ENCODE peak calls at places on chromosomes 6 and 20, in four cellular contexts. One of them, this sample, is unnamed.

GRCh38 chr6:153790048-153790447 is 249.0 kb upstream of the OPRM1 start:
- DNase-seq in HT1080: peak
- DNase-seq in CD8-positive, alpha-beta T cell: no peak
- DNase-seq in activated CD4-positive, alpha-beta T cell treated with anti-CD3 and anti-CD28 coated beads for 24 hours: no peak
- DNase-seq in this sample: peak

GRCh38 chr6:56947931-56948330 is 7.0 kb upstream of the BEND6 start:
- DNase-seq in HT1080: no peak
- DNase-seq in CD8-positive, alpha-beta T cell: no peak
- DNase-seq in activated CD4-positive, alpha-beta T cell treated with anti-CD3 and anti-CD28 coated beads for 24 hours: no peak
- DNase-seq in this sample: no peak

GRCh38 chr6:152575621-152576150 is 61.5 kb downstream of the SYNE1 start:
- DNase-seq in HT1080: no peak
- DNase-seq in CD8-positive, alpha-beta T cell: no peak
- DNase-seq in activated CD4-positive, alpha-beta T cell treated with anti-CD3 and anti-CD28 coated beads for 24 hours: no peak
- DNase-seq in this sample: no peak

GRCh38 chr6:165653196-165653595 is 9.8 kb downstream of the PDE10A start:
- DNase-seq in HT1080: peak
- DNase-seq in CD8-positive, alpha-beta T cell: no peak
- DNase-seq in activated CD4-positive, alpha-beta T cell treated with anti-CD3 and anti-CD28 coated beads for 24 hours: no peak
- DNase-seq in this sample: peak

GRCh38 chr6:163711071-163711470 is 296.6 kb downstream of the QKI start:
- DNase-seq in HT1080: no peak
- DNase-seq in CD8-positive, alpha-beta T cell: no peak
- DNase-seq in activated CD4-positive, alpha-beta T cell treated with anti-CD3 and anti-CD28 coated beads for 24 hours: no peak
- DNase-seq in this sample: no peak

GRCh38 chr20:19880256-19881079 is 122.4 kb downstream of the RIN2 start:
- DNase-seq in HT1080: peak
- DNase-seq in CD8-positive, alpha-beta T cell: no peak
- DNase-seq in activated CD4-positive, alpha-beta T cell treated with anti-CD3 and anti-CD28 coated beads for 24 hours: no peak
- DNase-seq in this sample: no peak

GRCh38 chr6:97947841-97948240 is 664.8 kb upstream of the MMS22L start:
- DNase-seq in HT1080: peak
- DNase-seq in CD8-positive, alpha-beta T cell: no peak
- DNase-seq in activated CD4-positive, alpha-beta T cell treated with anti-CD3 and anti-CD28 coated beads for 24 hours: no peak
- DNase-seq in this sample: peak

GRCh38 chr6:123901441-123901840 is 97.8 kb downstream of the NKAIN2 start:
- DNase-seq in HT1080: no peak
- DNase-seq in CD8-positive, alpha-beta T cell: no peak
- DNase-seq in activated CD4-positive, alpha-beta T cell treated with anti-CD3 and anti-CD28 coated beads for 24 hours: no peak
- DNase-seq in this sample: no peak

GRCh38 chr6:3561745-3562144 is 104.9 kb upstream of the SLC22A23 start:
- DNase-seq in HT1080: no peak
- DNase-seq in CD8-positive, alpha-beta T cell: no peak
- DNase-seq in activated CD4-positive, alpha-beta T cell treated with anti-CD3 and anti-CD28 coated beads for 24 hours: no peak
- DNase-seq in this sample: no peak

GRCh38 chr6:169885831-169886230 is 134.4 kb downstream of the ERMARD start:
- DNase-seq in HT1080: no peak
- DNase-seq in CD8-positive, alpha-beta T cell: no peak
- DNase-seq in activated CD4-positive, alpha-beta T cell treated with anti-CD3 and anti-CD28 coated beads for 24 hours: no peak
- DNase-seq in this sample: no peak

GRCh38 chr6:25499851-25500250 is 152.2 kb upstream of the SCGN start:
- DNase-seq in HT1080: no peak
- DNase-seq in CD8-positive, alpha-beta T cell: no peak
- DNase-seq in activated CD4-positive, alpha-beta T cell treated with anti-CD3 and anti-CD28 coated beads for 24 hours: no peak
- DNase-seq in this sample: no peak

GRCh38 chr6:130322673-130323268 is 43.0 kb upstream of the TMEM200A start:
- DNase-seq in HT1080: peak
- DNase-seq in CD8-positive, alpha-beta T cell: peak
- DNase-seq in activated CD4-positive, alpha-beta T cell treated with anti-CD3 and anti-CD28 coated beads for 24 hours: peak
- DNase-seq in this sample: no peak

GRCh38 chr6:158018851-158019361 is 37.2 kb downstream of the SYNJ2 start:
- DNase-seq in HT1080: peak
- DNase-seq in CD8-positive, alpha-beta T cell: no peak
- DNase-seq in activated CD4-positive, alpha-beta T cell treated with anti-CD3 and anti-CD28 coated beads for 24 hours: no peak
- DNase-seq in this sample: peak

GRCh38 chr6:96391776-96392175 is 129.8 kb upstream of the UFL1 start:
- DNase-seq in HT1080: peak
- DNase-seq in CD8-positive, alpha-beta T cell: no peak
- DNase-seq in activated CD4-positive, alpha-beta T cell treated with anti-CD3 and anti-CD28 coated beads for 24 hours: no peak
- DNase-seq in this sample: no peak

GRCh38 chr20:51631011-51631950 is 88.8 kb upstream of the NFATC2 start:
- DNase-seq in HT1080: peak
- DNase-seq in CD8-positive, alpha-beta T cell: no peak
- DNase-seq in activated CD4-positive, alpha-beta T cell treated with anti-CD3 and anti-CD28 coated beads for 24 hours: no peak
- DNase-seq in this sample: peak

GRCh38 chr6:37607949-37608348 is 89.7 kb downstream of the MDGA1 start:
- DNase-seq in HT1080: peak
- DNase-seq in CD8-positive, alpha-beta T cell: no peak
- DNase-seq in activated CD4-positive, alpha-beta T cell treated with anti-CD3 and anti-CD28 coated beads for 24 hours: no peak
- DNase-seq in this sample: no peak

GRCh38 chr6:53796791-53797190 is 2.0 kb downstream of the LRRC1 start:
- DNase-seq in HT1080: no peak
- DNase-seq in CD8-positive, alpha-beta T cell: no peak
- DNase-seq in activated CD4-positive, alpha-beta T cell treated with anti-CD3 and anti-CD28 coated beads for 24 hours: no peak
- DNase-seq in this sample: no peak

GRCh38 chr6:41200296-41200900 is 551 bp downstream of the TREML2 start:
- DNase-seq in HT1080: peak
- DNase-seq in CD8-positive, alpha-beta T cell: peak
- DNase-seq in activated CD4-positive, alpha-beta T cell treated with anti-CD3 and anti-CD28 coated beads for 24 hours: peak
- DNase-seq in this sample: no peak

GRCh38 chr6:9140861-9141534 is 705.7 kb upstream of the SLC35B3 start:
- DNase-seq in HT1080: no peak
- DNase-seq in CD8-positive, alpha-beta T cell: no peak
- DNase-seq in activated CD4-positive, alpha-beta T cell treated with anti-CD3 and anti-CD28 coated beads for 24 hours: no peak
- DNase-seq in this sample: no peak

GRCh38 chr20:32130352-32130751 is 20.8 kb downstream of the TM9SF4 start:
- DNase-seq in HT1080: no peak
- DNase-seq in CD8-positive, alpha-beta T cell: no peak
- DNase-seq in activated CD4-positive, alpha-beta T cell treated with anti-CD3 and anti-CD28 coated beads for 24 hours: no peak
- DNase-seq in this sample: no peak

GRCh38 chr6:159217595-159218275 is 48.5 kb downstream of the FNDC1 start:
- DNase-seq in HT1080: peak
- DNase-seq in CD8-positive, alpha-beta T cell: no peak
- DNase-seq in activated CD4-positive, alpha-beta T cell treated with anti-CD3 and anti-CD28 coated beads for 24 hours: no peak
- DNase-seq in this sample: no peak

This sample was measured in H54.